ENCODE peak calls at places on chromosomes 12 and 14, in ten cellular contexts. W is NCI-H2171; N is stimulated activated CD8-positive, alpha-beta memory T cell treated with anti-CD3 and anti-CD28 coated beads, Interleukin-2, amount 100 ng/mL, for 1 hour; F is RPMI8226; S is GM04504; L is fibroblast of lung; M is endodermal cell; G is RKO; A is aorta; U is NCI-H1417. O is an unnamed sample.

GRCh38 chr12:20409639-20410038 is 41.3 kb downstream of the PDE3A start:
- DNase-seq in W (no peak), N (no peak), F (no peak), S (no peak), L (no peak), M (no peak), G (no peak), A (no peak), U (no peak), O (no peak)

GRCh38 chr12:80041691-80042090 is 57.6 kb upstream of the OTOGL start:
- DNase-seq in W (no peak), N (no peak), F (no peak), S (peak; percentile 47), L (peak; percentile 80), M (no peak), G (peak; percentile 9), A (no peak), U (no peak), O (no peak)

GRCh38 chr12:69739287-69740191 is 879 bp downstream of the RAB3IP start:
- DNase-seq in W (peak; percentile 24), N (peak; percentile 22), F (peak; percentile 66), S (no peak), L (peak; percentile 43), M (peak; percentile 85), G (peak; percentile 85), A (peak; percentile 82), U (peak; percentile 94), O (peak; percentile 44)

GRCh38 chr12:32885831-32886230 is 10.7 kb downstream of the PKP2 start:
- DNase-seq in W (no peak), N (no peak), F (peak; percentile 85), S (no peak), L (no peak), M (no peak), G (no peak), A (no peak), U (peak; percentile 64), O (no peak)

GRCh38 chr12:71799105-71799504 is 40.5 kb upstream of the TBC1D15 start:
- DNase-seq in W (no peak), N (no peak), F (no peak), S (peak; percentile 18), L (peak; percentile 2), M (peak; percentile 79), G (peak; percentile 53), A (no peak), U (no peak), O (no peak)

GRCh38 chr12:109624467-109624866 is 50.9 kb downstream of the MVK start:
- DNase-seq in W (no peak), N (no peak), F (no peak), S (no peak), L (no peak), M (peak; percentile 83), G (no peak), A (no peak), U (peak; percentile 42), O (no peak)

GRCh38 chr14:76647699-76648298 is 113.5 kb upstream of the VASH1 start:
- DNase-seq in W (peak; percentile 50), N (no peak), F (peak; percentile 53), S (peak; percentile 28), L (peak; percentile 64), M (peak; percentile 75), G (peak; percentile 73), A (no peak), U (peak; percentile 45), O (peak; percentile 59)

GRCh38 chr12:40502322-40502721 is 189.9 kb upstream of the CNTN1 start:
- DNase-seq in W (no peak), N (no peak), F (no peak), S (no peak), L (no peak), M (no peak), G (no peak), A (no peak), U (no peak), O (no peak)

GRCh38 chr14:91154851-91155625 is 41.2 kb downstream of the DGLUCY start:
- DNase-seq in W (peak; percentile 89), N (peak; percentile 14), F (no peak), S (peak; percentile 48), L (peak; percentile 77), M (no peak), G (peak; percentile 15), A (no peak), U (peak; percentile 88), O (peak; percentile 91)

GRCh38 chr14:75982724-75983358 is 1.0 kb upstream of the TGFB3 start:
- DNase-seq in W (peak; percentile 82), N (no peak), F (peak; percentile 83), S (peak; percentile 47), L (peak; percentile 80), M (no peak), G (peak; percentile 53), A (peak; percentile 92), U (no peak), O (no peak)

GRCh38 chr12:52606581-52607241 is 5.4 kb upstream of the KRT72 start:
- DNase-seq in W (no peak), N (no peak), F (no peak), S (no peak), L (no peak), M (no peak), G (no peak), A (no peak), U (no peak), O (no peak)